ENCODE peak calls at places on chromosomes 3 and 15, in six cellular contexts. H is CD8-positive, alpha-beta T cell; Z is epithelial cell of proximal tubule; W is mammary epithelial cell; B is ovary; O is NB4. S is an unnamed sample.

GRCh38 chr15:90512281-90512680 is 17.4 kb upstream of the CRTC3 start:
- DNase-seq in B (no peak), Z (no peak), W (no peak), H (no peak), O (no peak), S (no peak)

GRCh38 chr3:22671848-22672247 is 531.3 kb upstream of the UBE2E2 start:
- DNase-seq in H (no peak), B (no peak), Z (no peak), W (no peak), O (no peak), S (no peak)

GRCh38 chr3:23611737-23612295 is 193.9 kb upstream of the UBE2E1 start:
- DNase-seq in Z (no peak), H (no peak), O (peak), W (no peak), B (peak), S (no peak)

GRCh38 chr15:31024330-31024729 is 32.9 kb upstream of the MTMR10 start:
- DNase-seq in W (peak), H (no peak), B (no peak), Z (peak), O (no peak), S (peak)

GRCh38 chr15:48385431-48385830 is 54.2 kb downstream of the DUT start:
- DNase-seq in H (no peak), B (no peak), W (no peak), Z (no peak), O (no peak), S (peak)

GRCh38 chr3:10917176-10917575 is 75.4 kb upstream of the SLC6A1 start:
- DNase-seq in H (no peak), Z (peak), B (no peak), O (no peak), W (peak), S (no peak)

GRCh38 chr15:73165844-73166243 is 113.6 kb downstream of the NEO1 start:
- DNase-seq in Z (no peak), O (no peak), B (no peak), W (peak), H (no peak), S (peak)

GRCh38 chr15:58065445-58066041 is at the start of gene ALDH1A2:
- DNase-seq in W (no peak), B (peak), H (no peak), Z (no peak), O (no peak), S (no peak)

GRCh38 chr3:131555456-131555855 is 52.7 kb upstream of the MRPL3 start:
- DNase-seq in O (no peak), H (no peak), Z (no peak), W (peak), B (no peak), S (no peak)

GRCh38 chr3:69129531-69129930 is 7.1 kb upstream of the LMOD3 start:
- DNase-seq in Z (no peak), H (no peak), W (no peak), B (no peak), O (no peak), S (no peak)

GRCh38 chr15:61890106-61890505 is 170.1 kb downstream of the VPS13C start:
- DNase-seq in B (no peak), H (no peak), Z (no peak), W (peak), O (no peak), S (peak)

GRCh38 chr3:113531826-113532697 is at the start of gene SIDT1:
- DNase-seq in B (no peak), Z (peak), O (peak), W (peak), H (peak), S (peak)

GRCh38 chr3:172129868-172130751 is 90.7 kb downstream of the FNDC3B start:
- DNase-seq in O (peak), Z (peak), B (peak), W (peak), H (no peak), S (peak)

GRCh38 chr15:95171551-95171950 is 940.2 kb downstream of the MCTP2 start:
- DNase-seq in Z (no peak), O (no peak), H (no peak), W (no peak), B (no peak), S (no peak)

GRCh38 chr3:45079715-45080114 is 53.6 kb downstream of the CLEC3B start:
- DNase-seq in H (no peak), O (no peak), Z (no peak), B (no peak), W (no peak), S (no peak)

GRCh38 chr3:45075821-45076625 is 49.9 kb downstream of the CLEC3B start:
- DNase-seq in Z (no peak), H (no peak), B (no peak), O (peak), W (no peak), S (no peak)

GRCh38 chr3:45081506-45081905 is 55.4 kb downstream of the CLEC3B start:
- DNase-seq in O (no peak), W (no peak), Z (no peak), B (no peak), H (no peak), S (no peak)

GRCh38 chr3:45080824-45081223 is 54.7 kb downstream of the CLEC3B start:
- DNase-seq in B (no peak), O (peak), Z (no peak), W (no peak), H (no peak), S (no peak)

DNA sequence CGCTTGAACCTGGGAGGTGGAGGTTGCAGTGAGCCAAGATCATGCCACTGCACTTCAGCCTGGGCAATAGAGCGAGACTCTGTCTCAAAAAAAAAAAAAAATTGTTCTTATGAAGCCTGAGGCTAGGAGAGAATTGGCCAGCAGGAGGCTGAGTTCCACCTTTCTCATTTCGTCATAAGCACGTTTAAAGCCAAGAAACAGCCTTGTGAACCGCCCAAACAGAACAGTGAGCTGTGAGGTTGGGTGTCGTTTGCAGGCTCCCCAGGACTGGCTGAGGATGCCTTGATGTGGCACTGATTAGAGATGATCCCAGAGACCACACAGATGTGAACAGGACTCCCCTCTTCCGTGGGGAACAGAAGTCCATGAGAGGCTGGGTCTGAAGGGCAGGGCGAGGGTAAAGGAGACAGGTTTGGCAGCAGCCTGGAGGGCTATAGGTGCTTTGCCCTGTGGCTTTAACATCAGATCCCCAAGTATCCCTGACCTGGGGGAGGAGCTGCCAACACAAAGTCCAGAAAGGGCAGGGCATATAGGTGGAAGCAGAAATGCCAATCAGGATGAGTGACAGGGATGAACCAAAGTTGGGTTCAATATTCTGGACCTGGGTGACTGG is 52.9 kb downstream of the CLEC3B start:
- DNase-seq in B (no peak), W (peak), H (no peak), Z (no peak), O (peak), S (peak)
- TF ChIP-seq CTCF in B (no peak), W (no peak), H (no peak), Z (peak), O (peak), S (peak)

DNA sequence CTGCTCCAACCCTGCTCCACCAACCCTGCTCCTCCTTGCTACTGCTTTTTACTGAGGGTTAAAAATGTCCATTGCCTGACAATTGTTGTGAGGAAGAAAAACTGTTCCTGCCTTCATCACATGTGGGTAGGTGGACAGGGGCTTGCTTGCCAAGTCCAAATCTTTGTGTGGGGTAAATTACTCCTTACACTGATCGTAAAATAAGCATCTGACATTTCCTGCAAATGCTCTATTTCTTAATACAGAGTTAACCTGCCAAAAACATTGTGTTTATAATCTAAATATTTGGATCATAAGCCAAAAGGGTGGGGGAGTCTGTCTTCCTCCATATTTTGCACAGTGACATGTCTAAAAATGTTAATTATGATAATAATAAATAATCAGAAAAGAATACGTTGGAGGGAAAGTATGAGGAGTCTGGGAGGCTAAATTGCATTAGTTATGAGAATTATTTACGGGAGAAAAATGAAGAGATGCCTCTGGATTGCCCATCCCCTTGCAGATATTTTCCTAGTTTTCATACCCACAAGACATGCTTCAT is 242.5 kb upstream of the TBL1XR1 start:
- DNase-seq in H (no peak), B (no peak), O (no peak), W (no peak), Z (no peak), S (no peak)
- TF ChIP-seq CTCF in H (no peak), B (no peak), O (no peak), W (no peak), Z (no peak), S (no peak)

DNA sequence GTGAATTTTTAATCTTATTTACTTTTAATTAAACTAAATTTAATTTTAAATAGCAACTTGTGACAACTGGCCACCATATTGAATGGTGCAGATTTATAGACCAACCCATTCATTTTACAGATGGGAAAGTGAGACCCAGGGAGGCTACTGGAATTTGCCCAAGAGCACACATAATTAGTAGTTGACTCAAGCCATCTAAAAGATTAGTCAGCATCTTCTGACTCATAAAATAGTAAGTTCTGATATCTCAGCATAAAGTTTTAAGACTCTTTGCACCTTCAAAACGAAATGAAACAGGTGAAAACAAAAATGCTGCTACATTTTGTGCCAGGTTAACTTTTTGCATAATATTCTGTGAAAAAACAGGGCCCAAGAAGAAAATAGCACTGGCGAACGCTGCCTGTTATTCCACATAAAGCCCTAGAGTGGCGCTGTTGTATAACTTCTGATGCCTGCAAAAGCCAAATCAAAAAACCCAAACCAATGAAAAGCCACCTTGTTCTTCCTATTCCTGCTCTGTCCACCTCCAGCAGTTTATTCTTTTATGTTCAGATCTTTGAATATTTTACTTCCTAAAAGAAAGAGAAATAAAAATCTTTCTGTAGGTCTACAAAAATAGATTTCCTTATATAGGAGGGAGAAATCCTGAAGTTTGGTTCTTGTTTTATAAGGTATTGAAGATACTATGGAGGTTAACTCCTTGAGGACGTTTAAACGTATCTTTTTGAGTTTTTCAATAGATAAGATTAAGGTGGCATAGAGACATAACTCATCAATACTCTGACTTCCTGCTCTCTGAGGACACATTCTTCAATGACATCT is 62.8 kb downstream of the OTOL1 start:
- DNase-seq in W (peak), B (no peak), Z (peak), H (no peak), O (peak), S (peak)
- TF ChIP-seq CTCF in W (peak), B (no peak), Z (peak), H (no peak), O (peak), S (peak)

GRCh38 chr3:28077566-28077965 is 163.9 kb upstream of the CMC1 start:
- DNase-seq in H (no peak), Z (no peak), O (peak), B (no peak), W (peak), S (peak)
- TF ChIP-seq CTCF in H (no peak), Z (peak), O (no peak), B (no peak), W (no peak), S (peak)

S was measured in MCF 10A.